ENCODE peak calls at places on chromosomes 3 and 15, in ten cellular contexts. I is brain microvascular endothelial cell; C is cardiac fibroblast; D is astrocyte of the spinal cord; J is GM20000; K is PC-3; Y is IMR-90; V is lower leg skin; W is GM10248; U is activated CD8-positive, alpha-beta T cell treated with anti-CD3 and anti-CD28 coated beads for 36 hours. B is an unnamed sample.

GRCh38 chr3:153901152-153901551 is 220.0 kb upstream of the ARHGEF26 start:
- DNase-seq in J (no peak), C (no peak), I (no peak), V (no peak), W (no peak), D (no peak), Y (no peak), U (no peak), K (peak), B (no peak)

GRCh38 chr3:74592359-74592758 is 22.1 kb downstream of the CNTN3 start:
- DNase-seq in J (no peak), Y (peak), K (no peak), W (no peak), U (no peak), C (peak), D (no peak), V (no peak), I (no peak), B (no peak)

GRCh38 chr15:57138260-57138895 is 219.9 kb downstream of the TCF12 start:
- DNase-seq in D (peak), V (no peak), K (peak), Y (peak), U (no peak), W (peak), J (no peak), I (peak), C (peak), B (peak)

GRCh38 chr3:17041009-17041408 is 156.3 kb downstream of the PLCL2 start:
- DNase-seq in W (no peak), C (no peak), V (no peak), D (peak), K (peak), J (no peak), U (no peak), I (no peak), Y (no peak), B (no peak)

GRCh38 chr3:193589616-193590015 is 3.4 kb upstream of the OPA1 start:
- DNase-seq in W (no peak), K (no peak), D (no peak), Y (no peak), C (no peak), J (no peak), U (no peak), V (no peak), I (peak), B (no peak)

GRCh38 chr15:90539789-90540188 is 10.1 kb downstream of the CRTC3 start:
- DNase-seq in J (no peak), Y (no peak), D (no peak), V (no peak), K (no peak), W (no peak), U (peak), C (no peak), I (no peak), B (no peak)

GRCh38 chr15:77030928-77031375 is 36.0 kb downstream of the PSTPIP1 start:
- DNase-seq in U (no peak), D (no peak), V (peak), I (no peak), Y (no peak), C (no peak), W (no peak), K (no peak), J (no peak), B (no peak)

GRCh38 chr15:40931300-40932142 is 2.4 kb downstream of the DLL4 start:
- DNase-seq in W (no peak), V (no peak), C (no peak), K (no peak), Y (no peak), D (no peak), J (no peak), I (no peak), U (no peak), B (no peak)

GRCh38 chr15:80228959-80229610 is 22.9 kb downstream of the CTXND1 start:
- DNase-seq in K (peak), U (no peak), Y (peak), V (no peak), I (peak), C (peak), J (no peak), W (no peak), D (peak), B (no peak)

GRCh38 chr3:39937315-39937714 is 127.9 kb downstream of the MYRIP start:
- DNase-seq in W (no peak), U (no peak), K (no peak), Y (no peak), D (no peak), C (no peak), J (no peak), I (no peak), V (no peak), B (no peak)

GRCh38 chr3:112327371-112327951 is 5.5 kb upstream of the CD200 start:
- DNase-seq in C (peak), J (peak), I (peak), K (peak), D (peak), V (no peak), U (peak), W (peak), Y (peak), B (peak)

GRCh38 chr3:132536442-132537153 is 60.5 kb upstream of the ACKR4 start:
- DNase-seq in U (peak), K (no peak), I (no peak), D (no peak), C (peak), W (no peak), V (no peak), J (no peak), Y (peak), B (no peak)
- TF ChIP-seq CTCF in U (no peak), K (no peak), I (no peak), D (peak), C (no peak), W (no peak), V (no peak), J (no peak), Y (peak), B (no peak)

DNA sequence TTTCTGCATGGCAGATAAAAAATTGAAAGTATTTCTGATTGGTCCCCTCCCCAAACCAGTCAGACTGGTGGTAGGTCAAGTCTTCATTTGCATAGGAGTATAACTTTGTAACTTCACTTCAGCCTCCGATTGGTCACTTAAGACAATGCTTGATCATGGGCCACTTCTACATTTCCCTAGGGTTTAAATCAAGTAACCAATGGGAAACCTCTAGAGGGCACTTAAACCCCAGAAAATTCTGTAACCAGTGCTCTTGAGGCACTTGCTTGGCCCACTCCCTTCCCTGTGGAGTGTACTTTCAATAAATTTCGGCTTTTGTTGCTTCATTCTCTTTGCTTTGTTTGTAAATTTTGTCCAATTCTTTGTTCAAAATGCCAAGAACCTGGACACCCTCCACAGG is 225.5 kb downstream of the ARPP21 start:
- DNase-seq in C (no peak), U (no peak), Y (no peak), D (no peak), J (no peak), W (no peak), I (no peak), V (no peak), K (no peak), B (no peak)
- TF ChIP-seq CTCF in C (no peak), U (no peak), Y (no peak), D (no peak), J (no peak), W (no peak), I (no peak), V (no peak), K (no peak), B (no peak)

GRCh38 chr3:188037965-188038581 is 115.9 kb upstream of the LPP start:
- DNase-seq in J (no peak), C (no peak), D (peak), U (no peak), W (no peak), K (peak), Y (peak), I (no peak), V (no peak), B (no peak)

GRCh38 chr3:188034989-188035388 is 119.0 kb upstream of the LPP start:
- DNase-seq in D (no peak), I (no peak), C (no peak), W (no peak), K (no peak), Y (no peak), J (no peak), U (no peak), V (no peak), B (no peak)

GRCh38 chr3:188041193-188041592 is 112.8 kb upstream of the LPP start:
- DNase-seq in Y (no peak), U (peak), V (no peak), W (no peak), C (no peak), I (no peak), K (no peak), J (no peak), D (no peak), B (no peak)

GRCh38 chr3:188036375-188036985 is 117.5 kb upstream of the LPP start:
- DNase-seq in Y (no peak), C (no peak), V (no peak), U (no peak), D (no peak), K (no peak), W (no peak), J (no peak), I (no peak), B (no peak)

GRCh38 chr3:188037116-188037718 is 116.7 kb upstream of the LPP start:
- DNase-seq in U (no peak), J (no peak), Y (peak), C (peak), W (no peak), V (no peak), D (peak), I (no peak), K (peak), B (no peak)
- TF ChIP-seq CTCF in U (no peak), J (no peak), Y (peak), C (peak), W (no peak), V (no peak), D (peak), I (peak), K (peak), B (no peak)

DNA sequence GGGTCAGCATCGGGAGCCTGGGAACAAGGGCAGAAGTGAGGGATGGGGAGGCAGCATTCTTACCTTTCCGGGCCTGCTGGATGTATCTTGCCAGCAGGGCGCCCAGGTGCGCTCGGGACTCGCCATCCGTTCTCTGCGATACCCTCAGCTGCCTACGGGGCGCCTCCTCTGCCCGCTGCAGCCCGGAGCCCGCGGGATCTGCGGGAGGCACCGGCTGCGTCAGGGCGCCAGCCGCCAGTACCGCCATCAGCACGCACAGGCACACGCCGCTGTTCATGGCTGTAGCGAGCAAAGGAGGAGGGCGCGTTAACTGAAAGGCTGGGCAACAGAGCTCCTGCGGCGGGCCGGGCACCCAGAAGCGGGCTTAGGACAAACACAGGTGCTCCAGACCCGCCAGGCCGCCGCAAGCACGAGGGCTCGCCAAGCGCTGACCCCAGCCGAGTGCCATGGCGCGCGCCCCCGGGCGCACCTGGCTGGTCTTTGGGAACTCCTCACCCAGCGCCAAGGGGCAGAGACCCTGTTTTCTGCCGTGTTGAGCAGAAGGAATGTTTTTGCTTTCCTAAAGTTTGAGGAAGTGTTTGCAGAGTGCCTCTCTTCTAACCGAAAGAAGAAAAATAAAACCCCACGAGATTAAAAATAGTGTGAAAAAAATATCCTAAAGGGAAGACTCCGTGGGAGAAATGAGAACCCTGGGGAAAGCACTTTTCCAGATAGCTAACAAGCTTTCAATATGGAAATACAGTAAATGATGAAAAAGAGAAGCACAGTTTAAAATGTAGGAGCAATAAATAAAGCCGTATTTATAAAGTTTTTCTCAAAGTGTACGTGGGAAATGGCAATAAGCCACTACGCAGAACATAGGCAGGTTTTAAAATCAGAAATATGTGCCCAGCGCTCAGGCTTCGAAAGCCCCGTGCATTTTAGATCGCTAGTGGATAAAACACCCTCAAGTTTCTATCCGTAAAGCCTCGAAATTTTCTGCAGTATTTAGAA is 2.3 kb downstream of the CCK start:
- DNase-seq in V (no peak), C (no peak), I (no peak), D (no peak), K (no peak), Y (no peak), U (peak), W (no peak), J (no peak), B (peak)
- TF ChIP-seq CTCF in V (no peak), C (no peak), I (no peak), D (no peak), K (no peak), Y (no peak), U (peak), W (no peak), J (no peak), B (no peak)

DNA sequence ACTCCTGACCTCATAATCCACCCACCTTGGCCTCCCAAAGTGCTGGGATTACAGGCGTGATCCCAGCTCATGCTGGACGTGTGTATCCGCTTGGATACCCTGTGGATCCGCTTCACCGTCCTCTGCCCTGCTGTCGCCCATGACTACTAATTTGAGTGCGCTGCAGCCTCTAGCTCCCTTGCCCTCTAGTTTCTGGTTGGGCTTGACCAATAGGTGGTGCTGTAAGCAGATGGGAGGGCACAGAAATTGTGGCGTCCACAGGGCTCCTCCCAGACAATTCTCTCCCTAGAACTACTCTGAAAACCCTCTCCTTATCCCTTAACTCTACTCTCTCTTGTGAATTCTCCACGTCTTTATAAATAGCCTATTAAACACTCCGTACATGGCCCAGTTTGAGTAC is 36.2 kb downstream of the ZPLD1 start:
- DNase-seq in J (no peak), Y (no peak), U (no peak), D (no peak), W (no peak), C (no peak), V (no peak), I (no peak), K (peak), B (no peak)
- TF ChIP-seq CTCF in J (no peak), Y (no peak), U (no peak), D (no peak), W (no peak), C (no peak), V (no peak), I (peak), K (peak), B (peak)

GRCh38 chr15:69410290-69410874 is 3.8 kb upstream of the KIF23 start:
- DNase-seq in K (peak), I (no peak), J (no peak), Y (peak), D (peak), V (no peak), W (no peak), C (no peak), U (peak), B (no peak)
- TF ChIP-seq CTCF in K (peak), I (peak), J (no peak), Y (peak), D (peak), V (no peak), W (peak), C (peak), U (no peak), B (no peak)

GRCh38 chr15:86743283-86743903 is 663.7 kb downstream of the AGBL1 start:
- DNase-seq in I (no peak), W (no peak), U (peak), J (no peak), C (no peak), K (peak), Y (no peak), V (no peak), D (no peak), B (no peak)
- TF ChIP-seq CTCF in I (no peak), W (peak), U (peak), J (no peak), C (no peak), K (peak), Y (no peak), V (no peak), D (peak), B (peak)